ENCODE peak calls at places on chromosomes 2 and 18, in five cellular contexts. Z is Peyer's patch, S is brain microvascular endothelial cell, V is HCT116, N is astrocyte. U is an unnamed sample.

GRCh38 chr2:236768393-236769140 is 198.9 kb downstream of the ACKR3 start:
- DNase-seq in Z (no peak), S (peak), V (no peak), N (peak), U (no peak)

GRCh38 chr2:158953454-158953853 is 15.0 kb upstream of the TANC1 start:
- DNase-seq in Z (no peak), S (peak), V (no peak), N (peak), U (no peak)

GRCh38 chr2:55772309-55772980 is 78.8 kb upstream of the PNPT1 start:
- DNase-seq in Z (no peak), S (no peak), V (no peak), N (no peak), U (no peak)

GRCh38 chr2:190809139-190809764 is 71.4 kb upstream of the GLS start:
- DNase-seq in Z (peak), S (no peak), V (no peak), N (no peak), U (no peak)

GRCh38 chr18:13809521-13810252 is 14.3 kb upstream of the MC5R start:
- DNase-seq in Z (no peak), S (no peak), V (no peak), N (no peak), U (peak)

GRCh38 chr2:36516136-36516870 is 81.7 kb downstream of the FEZ2 start:
- DNase-seq in Z (no peak), S (peak), V (no peak), N (peak), U (no peak)

GRCh38 chr2:156864753-156865152 is 392.8 kb upstream of the GALNT5 start:
- DNase-seq in Z (no peak), S (no peak), V (no peak), N (no peak), U (no peak)

GRCh38 chr2:238509151-238509820 is 82.6 kb downstream of the ASB1 start:
- DNase-seq in Z (peak), S (no peak), V (no peak), N (no peak), U (peak)

GRCh38 chr18:40867452-40867851 is 1087.6 kb upstream of the PIK3C3 start:
- DNase-seq in Z (no peak), S (peak), V (no peak), N (peak), U (no peak)

GRCh38 chr2:237025090-237025865 is 60.4 kb upstream of the COPS8 start:
- DNase-seq in Z (peak), S (peak), V (peak), N (peak), U (no peak)

GRCh38 chr2:240465765-240466578 is 30.5 kb downstream of the GPC1 start:
- DNase-seq in Z (no peak), S (no peak), V (no peak), N (no peak), U (peak)

GRCh38 chr2:103902347-103902746 is 951.6 kb upstream of the POU3F3 start:
- DNase-seq in Z (no peak), S (no peak), V (no peak), N (no peak), U (no peak)

GRCh38 chr18:79942211-79942610 is 9.2 kb downstream of the SLC66A2 start:
- DNase-seq in Z (peak), S (no peak), V (no peak), N (no peak), U (peak)

GRCh38 chr2:171568085-171568484 is 45.8 kb downstream of the CYBRD1 start:
- DNase-seq in Z (no peak), S (no peak), V (no peak), N (no peak), U (no peak)

GRCh38 chr2:179596018-179596417 is 265.4 kb downstream of the ZNF385B start:
- DNase-seq in Z (no peak), S (peak), V (no peak), N (peak), U (no peak)

GRCh38 chr2:108189316-108189715 is 50.5 kb upstream of the SULT1C3 start:
- DNase-seq in Z (no peak), S (peak), V (no peak), N (peak), U (no peak)

GRCh38 chr18:25126751-25127150 is 225.2 kb downstream of the ZNF521 start:
- DNase-seq in Z (no peak), S (no peak), V (no peak), N (no peak), U (no peak)

GRCh38 chr2:65355190-65355831 is 77.1 kb downstream of the SPRED2 start:
- DNase-seq in Z (peak), S (no peak), V (no peak), N (peak), U (no peak)

GRCh38 chr2:10022464-10022863 is 20.9 kb upstream of the KLF11 start:
- DNase-seq in Z (no peak), S (no peak), V (no peak), N (no peak), U (no peak)

GRCh38 chr2:149538138-149538833 is 49.3 kb downstream of the MMADHC start:
- DNase-seq in Z (no peak), S (no peak), V (no peak), N (peak), U (no peak)

GRCh38 chr2:222042666-222043065 is 256.1 kb downstream of the PAX3 start:
- DNase-seq in Z (no peak), S (no peak), V (no peak), N (no peak), U (no peak)

GRCh38 chr2:197873293-197873701 is 68.9 kb downstream of the PLCL1 start:
- DNase-seq in Z (no peak), S (peak), V (no peak), N (peak), U (peak)

GRCh38 chr18:57898506-57899124 is 95.5 kb upstream of the ATP8B1 start:
- DNase-seq in Z (no peak), S (no peak), V (no peak), N (peak), U (no peak)

GRCh38 chr2:238106698-238107524 is 6.8 kb downstream of the ESPNL start:
- DNase-seq in Z (peak), S (no peak), V (no peak), N (no peak), U (peak)

GRCh38 chr2:160225722-160226121 is 25.6 kb upstream of the ITGB6 start:
- DNase-seq in Z (no peak), S (no peak), V (no peak), N (no peak), U (no peak)

GRCh38 chr2:28447943-28448737 is 47.7 kb upstream of the PLB1 start:
- DNase-seq in Z (no peak), S (peak), V (no peak), N (peak), U (no peak)

GRCh38 chr2:200462136-200462710 is 47.6 kb downstream of the KCTD18 start:
- DNase-seq in Z (no peak), S (no peak), V (no peak), N (no peak), U (no peak)

GRCh38 chr18:24839991-24840390 is 379.6 kb downstream of the HRH4 start:
- DNase-seq in Z (no peak), S (no peak), V (no peak), N (no peak), U (no peak)

GRCh38 chr2:197054437-197054836 is 127.9 kb upstream of the PGAP1 start:
- DNase-seq in Z (no peak), S (no peak), V (no peak), N (peak), U (no peak)

GRCh38 chr18:49666045-49666444 is 104.2 kb downstream of the LIPG start:
- DNase-seq in Z (no peak), S (peak), V (no peak), N (peak), U (no peak)

GRCh38 chr2:217929757-217930707 is 72.8 kb downstream of the TNS1 start:
- DNase-seq in Z (no peak), S (no peak), V (no peak), N (peak), U (no peak)

GRCh38 chr2:237581751-237582746 is 8.5 kb downstream of the RAB17 start:
- DNase-seq in Z (peak), S (peak), V (no peak), N (peak), U (peak)

GRCh38 chr2:206004004-206004693 is 81.8 kb downstream of the INO80D start:
- DNase-seq in Z (peak), S (no peak), V (peak), N (no peak), U (peak)

GRCh38 chr2:197113221-197113831 is 186.8 kb upstream of the PGAP1 start:
- DNase-seq in Z (no peak), S (no peak), V (peak), N (no peak), U (no peak)

GRCh38 chr18:4356929-4357328 is 98.2 kb downstream of the DLGAP1 start:
- DNase-seq in Z (no peak), S (no peak), V (no peak), N (no peak), U (no peak)

GRCh38 chr2:200272320-200272719 is 34.2 kb upstream of the SPATS2L start:
- DNase-seq in Z (no peak), S (no peak), V (no peak), N (no peak), U (no peak)

GRCh38 chr2:59919579-59919978 is 633.9 kb downstream of the BCL11A start:
- DNase-seq in Z (no peak), S (no peak), V (no peak), N (no peak), U (no peak)

GRCh38 chr2:59922450-59922849 is 631.0 kb downstream of the BCL11A start:
- DNase-seq in Z (no peak), S (no peak), V (no peak), N (no peak), U (no peak)

GRCh38 chr2:59926706-59927105 is 626.7 kb downstream of the BCL11A start:
- DNase-seq in Z (no peak), S (no peak), V (no peak), N (no peak), U (no peak)

GRCh38 chr2:59920961-59921360 is 632.5 kb downstream of the BCL11A start:
- DNase-seq in Z (no peak), S (no peak), V (no peak), N (no peak), U (no peak)
- TF ChIP-seq CTCF in Z (no peak), S (no peak), V (no peak), N (no peak), U (no peak)

GRCh38 chr2:47073217-47073616 is 81.9 kb downstream of the STPG4 start:
- DNase-seq in Z (no peak), S (no peak), V (no peak), N (no peak), U (no peak)
- H3K27ac ChIP-seq in Z (peak), S (peak), V (peak), N (peak), U (peak)

DNA sequence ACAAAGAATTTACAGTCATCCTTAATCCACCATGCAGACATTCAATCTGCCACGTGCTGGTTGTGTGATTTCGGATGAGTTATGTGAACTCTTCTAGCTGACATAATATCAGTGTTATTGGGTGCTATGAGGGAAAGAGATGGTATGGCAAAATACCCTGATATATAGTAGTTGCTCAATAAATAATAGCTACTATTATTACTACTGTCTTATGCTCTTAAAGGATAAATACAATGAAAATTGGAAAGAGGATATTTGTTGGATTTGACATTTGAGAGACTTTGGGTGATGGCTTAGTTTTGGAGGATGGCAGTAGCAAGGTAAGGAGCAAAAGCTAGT is 86.5 kb downstream of the MYO3B start:
- DNase-seq in Z (no peak), S (no peak), V (no peak), N (no peak), U (no peak)
- TF ChIP-seq CTCF in Z (no peak), S (no peak), V (no peak), N (no peak), U (no peak)

GRCh38 chr18:74976331-74976909 is 232.5 kb downstream of the PTGR3 start:
- DNase-seq in Z (no peak), S (no peak), V (no peak), N (no peak), U (no peak)

GRCh38 chr18:74980669-74981068 is 228.3 kb downstream of the PTGR3 start:
- DNase-seq in Z (no peak), S (no peak), V (no peak), N (no peak), U (no peak)

GRCh38 chr18:74972354-74972753 is 236.6 kb downstream of the PTGR3 start:
- DNase-seq in Z (no peak), S (no peak), V (no peak), N (no peak), U (no peak)

GRCh38 chr18:74981476-74981875 is 227.5 kb downstream of the PTGR3 start:
- DNase-seq in Z (no peak), S (no peak), V (no peak), N (no peak), U (no peak)

GRCh38 chr18:74977041-74977440 is 231.9 kb downstream of the PTGR3 start:
- DNase-seq in Z (no peak), S (no peak), V (no peak), N (no peak), U (no peak)
- H3K27ac ChIP-seq in Z (no peak), S (no peak), V (no peak), N (no peak), U (no peak)

DNA sequence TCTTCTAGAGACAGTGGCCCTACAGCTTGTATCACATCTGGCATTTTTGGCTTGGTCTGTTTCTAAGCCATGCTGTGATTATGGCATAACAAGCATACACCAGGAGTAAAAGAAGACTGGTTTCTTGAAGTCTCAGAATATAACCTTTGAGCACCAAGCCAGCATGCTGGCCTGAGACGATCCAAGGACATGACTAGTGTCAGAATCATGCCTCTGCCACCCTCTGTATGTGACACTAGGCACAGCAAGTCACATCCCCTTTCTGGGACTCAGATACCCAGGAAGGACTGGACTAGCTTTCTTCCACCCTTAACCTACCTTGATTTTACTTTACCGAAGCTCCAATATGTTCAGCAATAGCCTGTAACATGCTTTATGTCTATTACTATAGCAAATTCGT is 345.5 kb downstream of the SETBP1 start:
- DNase-seq in Z (no peak), S (no peak), V (no peak), N (no peak), U (no peak)
- TF ChIP-seq CTCF in Z (no peak), S (no peak), V (no peak), N (no peak), U (peak)

GRCh38 chr2:101081508-101081907 is 69.7 kb downstream of the TBC1D8 start:
- DNase-seq in Z (no peak), S (no peak), V (no peak), N (no peak), U (no peak)

GRCh38 chr2:101080214-101081068 is 70.7 kb downstream of the TBC1D8 start:
- DNase-seq in Z (peak), S (no peak), V (no peak), N (no peak), U (no peak)

DNA sequence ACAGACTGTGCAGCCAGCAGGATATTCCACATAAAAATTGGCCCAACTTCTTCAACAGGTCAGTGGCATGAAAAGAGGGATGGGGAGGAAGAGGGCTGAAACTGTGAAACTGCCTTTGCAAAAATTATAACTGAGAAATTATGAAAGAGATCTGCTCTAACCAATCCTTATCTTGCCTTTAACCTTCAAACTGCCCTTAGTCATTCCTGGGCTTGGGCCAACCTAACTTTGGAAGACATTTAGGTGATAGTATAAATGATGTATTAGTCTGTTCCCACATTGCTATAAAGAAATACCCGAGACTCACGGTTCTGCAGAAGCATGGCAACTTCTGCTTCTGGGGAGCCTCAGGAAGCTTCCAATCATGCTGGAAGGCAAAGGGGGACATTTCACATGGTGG is 74.5 kb downstream of the RPL31 start:
- DNase-seq in Z (no peak), S (no peak), V (no peak), N (no peak), U (no peak)
- H3K27ac ChIP-seq in Z (no peak), S (no peak), V (no peak), N (no peak), U (no peak)

GRCh38 chr2:69375494-69376353 is 11.3 kb downstream of the GFPT1 start:
- DNase-seq in Z (no peak), S (no peak), V (peak), N (no peak), U (no peak)
- TF ChIP-seq CTCF in Z (peak), S (peak), V (peak), N (peak), U (peak)

DNA sequence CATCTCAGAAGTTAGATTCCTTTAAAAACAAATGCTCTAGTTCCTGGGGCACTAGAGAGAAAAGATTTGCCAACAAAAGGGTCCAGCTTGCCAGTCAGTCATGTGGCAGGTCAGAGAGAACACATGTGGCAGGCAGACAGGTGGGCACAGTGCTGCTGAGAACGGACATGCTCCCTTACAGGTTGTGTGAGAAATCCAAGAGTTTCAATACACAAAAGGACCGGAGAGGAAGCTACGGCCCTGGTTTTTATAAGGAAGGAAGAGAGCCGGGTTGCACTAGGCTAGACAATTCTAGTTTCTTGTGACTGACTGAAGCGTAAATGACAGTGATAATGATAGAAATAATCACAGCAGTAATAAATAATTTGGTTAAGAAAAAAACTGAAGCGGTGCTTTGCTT is 18.3 kb downstream of the CDC42EP3 start:
- DNase-seq in Z (no peak), S (no peak), V (no peak), N (no peak), U (no peak)
- H3K27ac ChIP-seq in Z (no peak), S (peak), V (peak), N (peak), U (no peak)

DNA sequence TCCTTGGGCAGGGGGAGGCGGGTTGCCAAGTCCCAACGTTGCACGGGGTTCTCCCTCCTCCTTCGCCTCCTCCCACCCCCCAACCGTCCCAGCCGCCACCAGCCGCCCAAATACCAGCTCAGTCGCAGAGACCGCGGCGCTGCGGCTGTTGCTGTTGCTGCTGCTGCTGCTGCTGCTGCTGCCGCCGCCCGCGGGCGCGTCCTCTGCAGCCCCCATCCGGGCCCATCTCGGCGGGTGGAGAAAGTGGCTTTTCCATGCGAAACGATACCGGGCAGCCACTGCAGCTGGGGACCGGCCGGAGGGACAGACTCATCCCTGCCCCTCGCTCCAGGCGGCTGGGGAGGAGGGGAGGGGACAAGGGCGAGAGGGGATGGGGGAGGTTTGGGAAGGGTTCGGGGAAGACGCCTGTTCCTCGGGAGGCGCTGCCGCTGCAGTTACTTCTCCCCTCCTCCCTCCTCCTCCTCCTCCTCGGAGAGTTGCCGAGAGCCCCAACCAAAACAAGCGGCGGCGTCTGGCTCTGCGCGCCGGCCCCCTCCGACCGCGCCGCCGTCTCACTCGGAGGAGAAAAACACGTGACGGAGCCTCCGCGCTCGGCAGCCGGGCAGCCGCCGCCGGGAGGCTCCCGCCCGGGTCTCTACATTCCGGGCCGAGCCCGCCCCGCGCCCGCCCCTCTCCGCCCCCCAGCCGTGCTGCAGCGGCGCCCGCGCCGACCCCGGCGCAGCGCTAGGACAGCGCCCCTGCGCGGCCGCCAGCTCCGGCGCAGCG is at the start of gene IRS1:
- DNase-seq in Z (peak), S (peak), V (peak), N (peak), U (peak)
- TF ChIP-seq CTCF in Z (peak), S (peak), V (no peak), N (no peak), U (peak)

U was measured in endodermal cell.